ENCODE peak calls at places on chromosome 17, in seven cellular contexts. E, Y, U, G, X, V and Q are unnamed samples.

GRCh38 chr17:79391376-79391775 is 219.5 kb downstream of the RBFOX3 start:
- DNase-seq in E (no peak), Y (no peak), U (no peak), G (no peak), X (no peak), V (no peak), Q (no peak)

GRCh38 chr17:8701754-8702153 is 42.9 kb downstream of the CCDC42 start:
- DNase-seq in E (no peak), Y (no peak), U (no peak), G (no peak), X (no peak), V (no peak), Q (no peak)

GRCh38 chr17:50203589-50204345 is 2.3 kb upstream of the COL1A1 start:
- DNase-seq in E (no peak), Y (no peak), U (no peak), G (no peak), X (no peak), V (no peak), Q (peak)

GRCh38 chr17:77154187-77154586 is 13.4 kb downstream of the SEC14L1 start:
- DNase-seq in E (no peak), Y (no peak), U (no peak), G (no peak), X (no peak), V (no peak), Q (no peak)

GRCh38 chr17:65455154-65455971 is 106.1 kb downstream of the AXIN2 start:
- DNase-seq in E (no peak), Y (no peak), U (no peak), G (no peak), X (no peak), V (no peak), Q (no peak)

GRCh38 chr17:80892019-80892855 is 99.4 kb upstream of the CHMP6 start:
- DNase-seq in E (no peak), Y (peak), U (peak), G (no peak), X (no peak), V (no peak), Q (peak)

GRCh38 chr17:57985675-57985974 is 2.4 kb downstream of the VEZF1 start:
- DNase-seq in E (no peak), Y (no peak), U (no peak), G (no peak), X (no peak), V (no peak), Q (peak)

GRCh38 chr17:68054296-68054900 is 18.9 kb downstream of the KPNA2 start:
- DNase-seq in E (no peak), Y (no peak), U (no peak), G (no peak), X (no peak), V (no peak), Q (peak)

GRCh38 chr17:29585080-29585751 is 4.2 kb downstream of the GIT1 start:
- DNase-seq in E (no peak), Y (no peak), U (no peak), G (no peak), X (no peak), V (no peak), Q (peak)

GRCh38 chr17:79838541-79839274 is 532 bp downstream of the CBX4 start:
- DNase-seq in E (no peak), Y (no peak), U (peak), G (peak), X (peak), V (no peak), Q (peak)

GRCh38 chr17:40534431-40535189 is 30.7 kb downstream of the CCR7 start:
- DNase-seq in E (no peak), Y (no peak), U (peak), G (no peak), X (peak), V (no peak), Q (no peak)

GRCh38 chr17:46940692-46941404 is 17.9 kb downstream of the GOSR2 start:
- DNase-seq in E (peak), Y (peak), U (peak), G (peak), X (no peak), V (peak), Q (peak)

GRCh38 chr17:75843577-75844529 is at the start of gene UNC13D:
- DNase-seq in E (no peak), Y (no peak), U (no peak), G (no peak), X (no peak), V (no peak), Q (no peak)

GRCh38 chr17:56880571-56880970 is 33.3 kb downstream of the TRIM25 start:
- DNase-seq in E (no peak), Y (no peak), U (no peak), G (no peak), X (no peak), V (no peak), Q (no peak)

GRCh38 chr17:77819497-77819896 is 139.0 kb upstream of the TNRC6C start:
- DNase-seq in E (no peak), Y (no peak), U (no peak), G (no peak), X (no peak), V (no peak), Q (no peak)

GRCh38 chr17:62680541-62681052 is 53.1 kb downstream of the MRC2 start:
- DNase-seq in E (no peak), Y (no peak), U (no peak), G (no peak), X (peak), V (no peak), Q (no peak)

GRCh38 chr17:80513892-80514291 is 30.7 kb upstream of the RPTOR start:
- DNase-seq in E (no peak), Y (no peak), U (no peak), G (no peak), X (no peak), V (no peak), Q (peak)

GRCh38 chr17:64393000-64393402 is 2.3 kb upstream of the PECAM1 start:
- DNase-seq in E (no peak), Y (no peak), U (no peak), G (no peak), X (peak), V (no peak), Q (no peak)

GRCh38 chr17:82391496-82392066 is 20.0 kb downstream of the UTS2R start:
- DNase-seq in E (no peak), Y (no peak), U (no peak), G (no peak), X (no peak), V (no peak), Q (no peak)

GRCh38 chr17:17749025-17749772 is 67.9 kb downstream of the RAI1 start:
- DNase-seq in E (no peak), Y (no peak), U (no peak), G (no peak), X (no peak), V (peak), Q (no peak)